ENCODE peak calls at places on chromosomes 7 and 10, in ten cellular contexts. W, F, U, Q, Z, V, T, J, X and D are unnamed samples.

GRCh38 chr7:152894295-152895170 is 135.0 kb downstream of the ACTR3B start:
- DNase-seq in V (no peak), X (no peak), Q (no peak), J (no peak), F (peak; percentile 23), T (peak; percentile 29), W (no peak), U (peak; percentile 44), Z (peak; percentile 62), D (peak; percentile 9)

GRCh38 chr10:70221030-70221429 is 12.2 kb downstream of the PPA1 start:
- DNase-seq in Z (no peak), W (no peak), U (peak; percentile 15), T (no peak), F (no peak), V (no peak), J (no peak), Q (no peak), X (no peak), D (no peak)

GRCh38 chr10:104342941-104343411 is 4.7 kb upstream of the ITPRIP start:
- DNase-seq in X (no peak), T (no peak), Z (no peak), F (no peak), U (no peak), W (no peak), Q (no peak), J (no peak), V (no peak), D (no peak)

GRCh38 chr7:351681-352480 is 61.9 kb downstream of the FOXL3 start:
- DNase-seq in F (no peak), X (no peak), U (no peak), V (peak; percentile 49), W (no peak), J (no peak), Z (no peak), Q (no peak), T (no peak), D (no peak)

GRCh38 chr7:30062587-30062986 is 34.4 kb downstream of the PLEKHA8 start:
- DNase-seq in U (peak; percentile 51), Q (no peak), F (peak; percentile 51), X (no peak), Z (no peak), T (no peak), V (no peak), J (no peak), W (no peak), D (no peak)

GRCh38 chr10:48958598-48959200 is 19.1 kb upstream of the LRRC18 start:
- DNase-seq in Z (no peak), J (no peak), T (no peak), V (no peak), F (no peak), Q (no peak), W (no peak), U (no peak), X (no peak), D (no peak)

GRCh38 chr7:138396251-138397070 is 63.6 kb upstream of the TRIM24 start:
- DNase-seq in U (no peak), F (peak; percentile 19), T (peak; percentile 68), Q (no peak), V (no peak), X (peak; percentile 76), Z (no peak), J (no peak), W (no peak), D (peak; percentile 60)

GRCh38 chr10:58781873-58782488 is 269.3 kb downstream of the BICC1 start:
- DNase-seq in U (peak; percentile 63), T (no peak), F (peak; percentile 54), J (no peak), V (no peak), W (no peak), Q (no peak), X (no peak), Z (no peak), D (peak; percentile 41)

GRCh38 chr10:77392236-77392721 is 245.3 kb downstream of the KCNMA1 start:
- DNase-seq in Z (no peak), J (no peak), U (no peak), W (no peak), F (no peak), V (no peak), T (peak; percentile 16), X (no peak), Q (no peak), D (no peak)

GRCh38 chr10:100370561-100370975 is 23.5 kb downstream of the SCD start:
- DNase-seq in T (peak; percentile 22), V (no peak), X (no peak), F (peak; percentile 73), Q (peak; percentile 60), U (no peak), J (no peak), Z (no peak), W (no peak), D (peak; percentile 60)

GRCh38 chr7:149797771-149798170 is 24.4 kb upstream of the ZNF467 start:
- DNase-seq in F (no peak), T (no peak), Z (no peak), V (no peak), Q (no peak), X (no peak), W (no peak), J (no peak), U (no peak), D (no peak)

GRCh38 chr7:111108526-111108925 is 17.6 kb downstream of the LRRN3 start:
- DNase-seq in Q (no peak), U (no peak), W (no peak), X (no peak), V (no peak), J (no peak), F (no peak), Z (no peak), T (no peak), D (no peak)

GRCh38 chr7:23012797-23013714 is 874 bp downstream of the HYCC1 start:
- DNase-seq in Q (peak; percentile 53), V (no peak), T (peak; percentile 28), J (peak; percentile 67), Z (peak; percentile 83), F (no peak), W (no peak), X (no peak), U (no peak), D (peak; percentile 43)

GRCh38 chr10:125102216-125102615 is 58.1 kb downstream of the CTBP2 start:
- DNase-seq in T (peak; percentile 14), Z (peak; percentile 31), J (peak; percentile 58), U (no peak), V (no peak), W (peak; percentile 33), X (peak; percentile 32), F (peak; percentile 61), Q (peak; percentile 32), D (no peak)

GRCh38 chr7:68925241-68925640 is 673.0 kb upstream of the AUTS2 start:
- DNase-seq in J (no peak), Q (no peak), V (no peak), Z (no peak), W (no peak), T (no peak), X (no peak), F (no peak), U (no peak), D (no peak)

GRCh38 chr7:70154521-70155180 is 556.4 kb downstream of the AUTS2 start:
- DNase-seq in V (no peak), X (no peak), T (no peak), U (no peak), F (no peak), Z (no peak), W (no peak), Q (no peak), J (no peak), D (no peak)

GRCh38 chr7:116377721-116378120 is 121.8 kb upstream of the CAV2 start:
- DNase-seq in J (no peak), V (no peak), Q (no peak), F (no peak), T (no peak), Z (no peak), X (no peak), W (no peak), U (no peak), D (no peak)

GRCh38 chr10:130820880-130821482 is 490.5 kb downstream of the TCERG1L start:
- DNase-seq in V (no peak), U (no peak), W (no peak), F (no peak), Z (no peak), J (no peak), T (no peak), X (no peak), Q (no peak), D (no peak)
- H3K9me3 ChIP-seq in V (peaks cover 10% of the 10 kb centered on the region), U (peaks cover 8% of the 10 kb centered on the region), W (peaks cover 44% of the 10 kb centered on the region), F (peaks cover 5% of the 10 kb centered on the region), Z (no peaks in the 10 kb centered on the region), J (peaks cover 6% of the 10 kb centered on the region), T (peaks cover 4% of the 10 kb centered on the region), X (peaks cover 15% of the 10 kb centered on the region), Q (peaks cover 2% of the 10 kb centered on the region), D (peaks cover 25% of the 10 kb centered on the region)

GRCh38 chr7:113268757-113269156 is 150.4 kb upstream of the SMIM30 start:
- DNase-seq in W (no peak), U (no peak), V (no peak), Q (no peak), X (no peak), Z (no peak), T (no peak), J (no peak), F (no peak), D (no peak)
- H3K9me3 ChIP-seq in W (peaks cover 16% of the 10 kb centered on the region), U (no peaks in the 10 kb centered on the region), V (peaks cover 6% of the 10 kb centered on the region), Q (peaks cover 13% of the 10 kb centered on the region), X (peaks cover 26% of the 10 kb centered on the region), Z (peaks cover 4% of the 10 kb centered on the region), T (peaks cover 13% of the 10 kb centered on the region), J (peaks cover 5% of the 10 kb centered on the region), F (no peaks in the 10 kb centered on the region), D (peaks cover 12% of the 10 kb centered on the region)

DNA sequence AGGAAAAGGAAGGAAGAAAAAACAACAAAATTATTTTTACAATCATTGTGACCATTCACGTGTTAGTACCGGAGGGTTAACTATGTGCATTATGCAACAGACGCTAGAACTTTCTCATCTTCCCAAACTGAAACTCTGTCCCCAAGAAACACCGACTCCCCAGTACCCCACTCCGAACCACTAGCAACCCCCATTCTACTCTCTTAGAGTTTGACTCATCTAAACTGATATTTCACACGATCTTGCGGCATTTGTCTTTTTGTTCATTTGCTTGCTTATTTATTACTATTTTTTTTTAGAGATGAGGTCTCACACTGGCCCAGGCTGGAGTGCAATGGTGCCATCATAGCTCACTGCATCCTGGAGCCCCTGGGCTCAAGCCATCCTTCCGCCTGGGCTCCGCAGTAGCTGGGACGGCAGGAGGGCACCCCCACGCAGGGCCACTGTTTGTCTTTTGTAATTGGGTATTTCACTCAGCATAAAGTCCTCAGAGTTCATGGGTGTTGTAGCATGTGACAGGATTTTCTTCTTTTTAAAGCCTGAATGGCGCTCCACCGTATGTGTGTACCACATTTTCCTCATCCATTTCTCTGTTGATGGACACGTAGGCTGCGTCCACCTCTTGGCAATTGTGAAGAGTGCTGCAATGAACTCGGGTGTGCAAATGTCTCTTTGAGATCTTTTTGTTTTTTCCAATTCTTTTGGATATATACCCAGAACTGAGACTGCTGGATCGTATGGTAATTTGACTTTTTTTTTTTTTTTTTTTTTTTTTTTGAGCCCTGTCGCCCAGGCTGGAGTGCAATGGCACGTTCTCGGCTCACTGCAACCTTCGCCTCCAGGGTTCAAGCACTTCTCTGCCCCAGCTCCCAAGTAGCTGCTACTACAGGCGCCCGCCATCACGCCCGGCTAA is 9.5 kb downstream of the MNX1 start:
- DNase-seq in J (peak; percentile 12), F (no peak), Z (no peak), W (no peak), U (no peak), Q (no peak), T (no peak), V (no peak), X (peak; percentile 23), D (no peak)
- H3K9me3 ChIP-seq in J (no peaks in the 10 kb centered on the region), F (no peaks in the 10 kb centered on the region), Z (peaks cover 4% of the 10 kb centered on the region), W (peaks cover 16% of the 10 kb centered on the region), U (no peaks in the 10 kb centered on the region), Q (no peaks in the 10 kb centered on the region), T (no peaks in the 10 kb centered on the region), V (no peaks in the 10 kb centered on the region), X (no peaks in the 10 kb centered on the region), D (no peaks in the 10 kb centered on the region)

GRCh38 chr7:146665023-146665422 is 548.4 kb downstream of the CNTNAP2 start:
- DNase-seq in J (no peak), W (no peak), X (no peak), U (no peak), Q (no peak), V (no peak), Z (no peak), T (no peak), F (no peak), D (no peak)
- H3K9me3 ChIP-seq in J (no peaks in the 10 kb centered on the region), W (peaks cover 17% of the 10 kb centered on the region), X (peaks cover 6% of the 10 kb centered on the region), U (peaks cover 11% of the 10 kb centered on the region), Q (peaks cover 3% of the 10 kb centered on the region), V (no peaks in the 10 kb centered on the region), Z (no peaks in the 10 kb centered on the region), T (no peaks in the 10 kb centered on the region), F (no peaks in the 10 kb centered on the region), D (peaks cover 39% of the 10 kb centered on the region)